ENCODE peak calls at places on chromosomes 3 and 15, in four cellular contexts. One of them, this sample, is unnamed.

GRCh38 chr3:5162102-5162501 is 25.4 kb upstream of the EDEM1 start:
- DNase-seq in RCC 7860: peak; percentile 77
- DNase-seq in lower lobe of right lung: no peak
- DNase-seq in neuronal stem cell: no peak
- DNase-seq in this sample: no peak

GRCh38 chr3:29694783-29695182 is 413.9 kb downstream of the RBMS3 start:
- DNase-seq in RCC 7860: peak; percentile 91
- DNase-seq in lower lobe of right lung: no peak
- DNase-seq in neuronal stem cell: no peak
- DNase-seq in this sample: no peak

GRCh38 chr3:129947916-129948315 is 26.6 kb upstream of the TRH start:
- DNase-seq in RCC 7860: no peak
- DNase-seq in lower lobe of right lung: no peak
- DNase-seq in neuronal stem cell: no peak
- DNase-seq in this sample: no peak

GRCh38 chr3:197378987-197379718 is 80.7 kb upstream of the DLG1 start:
- DNase-seq in RCC 7860: no peak
- DNase-seq in lower lobe of right lung: no peak
- DNase-seq in neuronal stem cell: no peak
- DNase-seq in this sample: no peak

GRCh38 chr15:89647191-89647851 is 7.9 kb downstream of the KIF7 start:
- DNase-seq in RCC 7860: peak; percentile 36
- DNase-seq in lower lobe of right lung: peak; percentile 84
- DNase-seq in neuronal stem cell: peak; percentile 64
- DNase-seq in this sample: peak; percentile 81

GRCh38 chr3:10219737-10220136 is 28.5 kb upstream of the TATDN2 start:
- DNase-seq in RCC 7860: no peak
- DNase-seq in lower lobe of right lung: no peak
- DNase-seq in neuronal stem cell: no peak
- DNase-seq in this sample: no peak

GRCh38 chr3:156642750-156643728 is 31.4 kb upstream of the TIPARP start:
- DNase-seq in RCC 7860: no peak
- DNase-seq in lower lobe of right lung: no peak
- DNase-seq in neuronal stem cell: no peak
- DNase-seq in this sample: peak; percentile 60

GRCh38 chr15:99303881-99304280 is 52.6 kb downstream of the LRRC28 start:
- DNase-seq in RCC 7860: no peak
- DNase-seq in lower lobe of right lung: no peak
- DNase-seq in neuronal stem cell: no peak
- DNase-seq in this sample: no peak

GRCh38 chr3:18423401-18424212 is 1.5 kb downstream of the SATB1 start:
- DNase-seq in RCC 7860: no peak
- DNase-seq in lower lobe of right lung: peak; percentile 53
- DNase-seq in neuronal stem cell: no peak
- DNase-seq in this sample: peak; percentile 70

GRCh38 chr15:80160570-80161156 is 7.9 kb downstream of the FAH start:
- DNase-seq in RCC 7860: peak; percentile 95
- DNase-seq in lower lobe of right lung: peak; percentile 86
- DNase-seq in neuronal stem cell: no peak
- DNase-seq in this sample: no peak

GRCh38 chr3:188061133-188061532 is 92.8 kb upstream of the LPP start:
- DNase-seq in RCC 7860: peak; percentile 70
- DNase-seq in lower lobe of right lung: no peak
- DNase-seq in neuronal stem cell: no peak
- DNase-seq in this sample: no peak

GRCh38 chr3:126746395-126747177 is 42.5 kb downstream of the CHCHD6 start:
- DNase-seq in RCC 7860: no peak
- DNase-seq in lower lobe of right lung: peak; percentile 74
- DNase-seq in neuronal stem cell: no peak
- DNase-seq in this sample: peak; percentile 56

GRCh38 chr15:53130943-53131342 is 340.8 kb upstream of the ONECUT1 start:
- DNase-seq in RCC 7860: no peak
- DNase-seq in lower lobe of right lung: no peak
- DNase-seq in neuronal stem cell: no peak
- DNase-seq in this sample: no peak

GRCh38 chr15:29151111-29151857 is 118.3 kb downstream of the NSMCE3 start:
- DNase-seq in RCC 7860: no peak
- DNase-seq in lower lobe of right lung: no peak
- DNase-seq in neuronal stem cell: no peak
- DNase-seq in this sample: no peak

GRCh38 chr3:64728994-64729393 is 41.2 kb upstream of the ADAMTS9 start:
- DNase-seq in RCC 7860: peak; percentile 35
- DNase-seq in lower lobe of right lung: no peak
- DNase-seq in neuronal stem cell: no peak
- DNase-seq in this sample: no peak

GRCh38 chr15:90086868-90087268 is 15.4 kb downstream of the IDH2 start:
- DNase-seq in RCC 7860: peak; percentile 34
- DNase-seq in lower lobe of right lung: no peak
- DNase-seq in neuronal stem cell: no peak
- DNase-seq in this sample: peak; percentile 36

GRCh38 chr3:95629802-95630201 is 1184.6 kb upstream of the EPHA6 start:
- DNase-seq in RCC 7860: no peak
- DNase-seq in lower lobe of right lung: no peak
- DNase-seq in neuronal stem cell: no peak
- DNase-seq in this sample: no peak

GRCh38 chr3:14412831-14413380 is 10.5 kb downstream of the SLC6A6 start:
- DNase-seq in RCC 7860: no peak
- DNase-seq in lower lobe of right lung: no peak
- DNase-seq in neuronal stem cell: no peak
- DNase-seq in this sample: no peak

GRCh38 chr3:42735021-42735420 is 32.4 kb upstream of the HHATL start:
- DNase-seq in RCC 7860: no peak
- DNase-seq in lower lobe of right lung: no peak
- DNase-seq in neuronal stem cell: no peak
- DNase-seq in this sample: no peak

GRCh38 chr15:86505951-86506350 is 426.3 kb downstream of the AGBL1 start:
- DNase-seq in RCC 7860: no peak
- DNase-seq in lower lobe of right lung: no peak
- DNase-seq in neuronal stem cell: no peak
- DNase-seq in this sample: no peak

GRCh38 chr3:184382326-184383032 is 2.6 kb downstream of the CHRD start:
- DNase-seq in RCC 7860: no peak
- DNase-seq in lower lobe of right lung: no peak
- DNase-seq in neuronal stem cell: no peak
- DNase-seq in this sample: no peak

GRCh38 chr3:105362021-105362665 is 4.6 kb upstream of the ALCAM start:
- DNase-seq in RCC 7860: peak; percentile 63
- DNase-seq in lower lobe of right lung: no peak
- DNase-seq in neuronal stem cell: no peak
- DNase-seq in this sample: no peak

GRCh38 chr15:79115971-79116370 is 25.4 kb upstream of the RASGRF1 start:
- DNase-seq in RCC 7860: no peak
- DNase-seq in lower lobe of right lung: no peak
- DNase-seq in neuronal stem cell: no peak
- DNase-seq in this sample: no peak

GRCh38 chr3:42804113-42804830 is at the start of gene HIGD1A:
- DNase-seq in RCC 7860: peak; percentile 80
- DNase-seq in lower lobe of right lung: peak; percentile 97
- DNase-seq in neuronal stem cell: peak; percentile 93
- DNase-seq in this sample: peak; percentile 96

GRCh38 chr3:8757551-8758518 is 11.6 kb downstream of the OXTR start:
- DNase-seq in RCC 7860: peak; percentile 62
- DNase-seq in lower lobe of right lung: no peak
- DNase-seq in neuronal stem cell: no peak
- DNase-seq in this sample: no peak

GRCh38 chr3:171056528-171056927 is 30.0 kb upstream of the SLC2A2 start:
- DNase-seq in RCC 7860: peak; percentile 68
- DNase-seq in lower lobe of right lung: no peak
- DNase-seq in neuronal stem cell: no peak
- DNase-seq in this sample: no peak

GRCh38 chr3:15051531-15051930 is 13.6 kb downstream of the MRPS25 start:
- DNase-seq in RCC 7860: peak; percentile 11
- DNase-seq in lower lobe of right lung: peak; percentile 53
- DNase-seq in neuronal stem cell: no peak
- DNase-seq in this sample: peak; percentile 32

GRCh38 chr15:98592136-98592535 is 56.2 kb upstream of the IGF1R start:
- DNase-seq in RCC 7860: no peak
- DNase-seq in lower lobe of right lung: no peak
- DNase-seq in neuronal stem cell: no peak
- DNase-seq in this sample: no peak

GRCh38 chr3:53464424-53464823 is 30.0 kb upstream of the CACNA1D start:
- DNase-seq in RCC 7860: peak; percentile 70
- DNase-seq in lower lobe of right lung: no peak
- DNase-seq in neuronal stem cell: no peak
- DNase-seq in this sample: no peak

GRCh38 chr3:42749025-42749752 is 23.9 kb downstream of the CCDC13 start:
- DNase-seq in RCC 7860: no peak
- DNase-seq in lower lobe of right lung: no peak
- DNase-seq in neuronal stem cell: no peak
- DNase-seq in this sample: no peak

GRCh38 chr3:71395927-71396695 is 187.4 kb downstream of the FOXP1 start:
- DNase-seq in RCC 7860: no peak
- DNase-seq in lower lobe of right lung: no peak
- DNase-seq in neuronal stem cell: no peak
- DNase-seq in this sample: no peak

GRCh38 chr15:75538376-75538775 is 40.7 kb downstream of the PTPN9 start:
- DNase-seq in RCC 7860: no peak
- DNase-seq in lower lobe of right lung: no peak
- DNase-seq in neuronal stem cell: no peak
- DNase-seq in this sample: no peak

GRCh38 chr3:129596194-129597086 is 10.0 kb downstream of the PLXND1 start:
- DNase-seq in RCC 7860: no peak
- DNase-seq in lower lobe of right lung: peak; percentile 79
- DNase-seq in neuronal stem cell: no peak
- DNase-seq in this sample: peak; percentile 73

GRCh38 chr3:194163697-194164096 is 27.7 kb downstream of the HES1 start:
- DNase-seq in RCC 7860: no peak
- DNase-seq in lower lobe of right lung: no peak
- DNase-seq in neuronal stem cell: no peak
- DNase-seq in this sample: no peak

GRCh38 chr15:95604634-95605036 is 725.9 kb upstream of the NR2F2 start:
- DNase-seq in RCC 7860: no peak
- DNase-seq in lower lobe of right lung: no peak
- DNase-seq in neuronal stem cell: no peak
- DNase-seq in this sample: no peak

GRCh38 chr3:84573962-84574361 is 384.8 kb upstream of the CADM2 start:
- DNase-seq in RCC 7860: no peak
- DNase-seq in lower lobe of right lung: no peak
- DNase-seq in neuronal stem cell: no peak
- DNase-seq in this sample: no peak